ENCODE peak calls at places on chromosomes 13 and 19, in four cellular contexts. W is hypothalamus, E is cardiac muscle cell, F is cardiac fibroblast. O is an unnamed sample.

GRCh38 chr13:109569938-109570711 is 216.3 kb downstream of the IRS2 start:
- DNase-seq in W (no peak), E (no peak), F (no peak), O (no peak)

GRCh38 chr19:53549354-53549753 is 11.4 kb downstream of the ZNF331 start:
- DNase-seq in W (no peak), E (peak), F (peak), O (no peak)

GRCh38 chr13:61192826-61193225 is 222.8 kb downstream of the PCDH20 start:
- DNase-seq in W (no peak), E (no peak), F (no peak), O (no peak)

GRCh38 chr19:7272856-7273578 is 21.2 kb downstream of the INSR start:
- DNase-seq in W (no peak), E (peak), F (peak), O (no peak)

GRCh38 chr13:90233933-90234672 is 1113.4 kb upstream of the MIR17HG start:
- DNase-seq in W (no peak), E (no peak), F (peak), O (no peak)

GRCh38 chr13:24682353-24682752 is 2.1 kb downstream of the ATP12A start:
- DNase-seq in W (no peak), E (no peak), F (no peak), O (peak)

GRCh38 chr13:56349866-56350265 is 790.9 kb upstream of the PRR20A start:
- DNase-seq in W (no peak), E (no peak), F (no peak), O (no peak)

GRCh38 chr19:8397746-8398721 is 7.9 kb downstream of the RAB11B start:
- DNase-seq in W (no peak), E (no peak), F (no peak), O (no peak)

GRCh38 chr13:30360586-30360985 is 53.2 kb upstream of the KATNAL1 start:
- DNase-seq in W (no peak), E (no peak), F (no peak), O (no peak)

GRCh38 chr13:21576424-21576823 is 27.5 kb downstream of the MICU2 start:
- DNase-seq in W (no peak), E (peak), F (no peak), O (no peak)

GRCh38 chr13:29934531-29935308 is 84.3 kb upstream of the UBL3 start:
- DNase-seq in W (no peak), E (no peak), F (no peak), O (no peak)

GRCh38 chr19:17743874-17744273 is 7.4 kb upstream of the FCHO1 start:
- DNase-seq in W (no peak), E (peak), F (peak), O (no peak)

GRCh38 chr19:51719251-51719901 is 4.4 kb downstream of the HAS1 start:
- DNase-seq in W (no peak), E (no peak), F (no peak), O (peak)

GRCh38 chr13:41614671-41615519 is 157.5 kb downstream of the RGCC start:
- DNase-seq in W (no peak), E (peak), F (peak), O (no peak)

GRCh38 chr13:107119989-107120881 is 552.3 kb upstream of the ARGLU1 start:
- DNase-seq in W (no peak), E (no peak), F (no peak), O (no peak)

GRCh38 chr13:96053003-96053703 is at the start of gene UGGT2:
- DNase-seq in W (peak), E (peak), F (peak), O (peak)

GRCh38 chr13:44382635-44383145 is 9.1 kb downstream of the SERP2 start:
- DNase-seq in W (no peak), E (no peak), F (no peak), O (no peak)

GRCh38 chr13:94435604-94436226 is 43.8 kb downstream of the DCT start:
- DNase-seq in W (peak), E (peak), F (peak), O (no peak)

GRCh38 chr13:30832845-30833332 is 73.2 kb upstream of the MEDAG start:
- DNase-seq in W (no peak), E (peak), F (peak), O (no peak)

GRCh38 chr19:17854061-17854460 is 5.6 kb upstream of the RPL18A start:
- DNase-seq in W (no peak), E (no peak), F (no peak), O (no peak)

GRCh38 chr19:35206379-35206778 is 22.2 kb downstream of the FAM187B start:
- DNase-seq in W (no peak), E (no peak), F (no peak), O (no peak)

O was measured in posterior cingulate gyrus.